ENCODE peak calls at places on chromosomes 5 and 9, in six cellular contexts. One of them, this sample, is unnamed.

GRCh38 chr5:1464096-1464446 is 18.8 kb upstream of the SLC6A3 start:
- DNase-seq in HCT116: no peak
- DNase-seq in H1: no peak
- DNase-seq in HepG2: no peak
- DNase-seq in K562: no peak
- DNase-seq in GM12878: no peak
- DNase-seq in this sample: no peak

GRCh38 chr5:111127453-111128195 is 35.5 kb downstream of the WDR36 start:
- DNase-seq in HepG2: no peak
- DNase-seq in GM12878: no peak
- DNase-seq in H1: peak; percentile 34
- DNase-seq in HCT116: no peak
- DNase-seq in K562: no peak
- DNase-seq in this sample: peak; percentile 67

GRCh38 chr5:172685036-172685435 is 44.0 kb downstream of the NEURL1B start:
- DNase-seq in GM12878: no peak
- DNase-seq in H1: no peak
- DNase-seq in K562: no peak
- DNase-seq in HCT116: no peak
- DNase-seq in HepG2: no peak
- DNase-seq in this sample: no peak

GRCh38 chr9:130872912-130873503 is 23.6 kb downstream of the QRFP start:
- DNase-seq in HepG2: peak; percentile 84
- DNase-seq in GM12878: no peak
- DNase-seq in H1: no peak
- DNase-seq in HCT116: no peak
- DNase-seq in K562: peak; percentile 58
- DNase-seq in this sample: no peak

GRCh38 chr5:94746731-94747124 is 128.3 kb downstream of the SLF1 start:
- DNase-seq in GM12878: peak; percentile 72
- DNase-seq in HCT116: no peak
- DNase-seq in K562: no peak
- DNase-seq in HepG2: no peak
- DNase-seq in H1: no peak
- DNase-seq in this sample: peak; percentile 8

GRCh38 chr9:131799177-131799823 is 59.4 kb upstream of the RAPGEF1 start:
- DNase-seq in K562: peak; percentile 75
- DNase-seq in H1: no peak
- DNase-seq in HCT116: peak; percentile 10
- DNase-seq in HepG2: peak; percentile 24
- DNase-seq in GM12878: no peak
- DNase-seq in this sample: peak; percentile 35

GRCh38 chr5:164422400-164422799 is 917.0 kb downstream of the MAT2B start:
- DNase-seq in H1: peak; percentile 31
- DNase-seq in HepG2: peak; percentile 22
- DNase-seq in K562: no peak
- DNase-seq in GM12878: no peak
- DNase-seq in HCT116: no peak
- DNase-seq in this sample: peak; percentile 43

GRCh38 chr9:14316574-14317304 is 2.8 kb upstream of the NFIB start:
- DNase-seq in HepG2: no peak
- DNase-seq in GM12878: no peak
- DNase-seq in H1: no peak
- DNase-seq in K562: no peak
- DNase-seq in HCT116: no peak
- DNase-seq in this sample: peak; percentile 49

GRCh38 chr5:151016700-151017099 is 3.7 kb upstream of the GPX3 start:
- DNase-seq in HepG2: peak; percentile 48
- DNase-seq in K562: no peak
- DNase-seq in GM12878: no peak
- DNase-seq in HCT116: no peak
- DNase-seq in H1: no peak
- DNase-seq in this sample: no peak

GRCh38 chr5:125043781-125044391 is 297.4 kb upstream of the ZNF608 start:
- DNase-seq in GM12878: no peak
- DNase-seq in K562: no peak
- DNase-seq in HCT116: peak; percentile 6
- DNase-seq in H1: no peak
- DNase-seq in HepG2: no peak
- DNase-seq in this sample: peak; percentile 82

GRCh38 chr9:126474201-126474765 is 139.4 kb upstream of the LMX1B start:
- DNase-seq in HepG2: no peak
- DNase-seq in K562: no peak
- DNase-seq in GM12878: no peak
- DNase-seq in H1: no peak
- DNase-seq in HCT116: no peak
- DNase-seq in this sample: peak; percentile 60

GRCh38 chr5:140561753-140562523 is 2.5 kb downstream of the APBB3 start:
- DNase-seq in K562: no peak
- DNase-seq in H1: no peak
- DNase-seq in HCT116: no peak
- DNase-seq in HepG2: no peak
- DNase-seq in GM12878: no peak
- DNase-seq in this sample: no peak

GRCh38 chr5:134600600-134600999 is 32.0 kb downstream of the SAR1B start:
- DNase-seq in HCT116: no peak
- DNase-seq in GM12878: no peak
- DNase-seq in K562: no peak
- DNase-seq in H1: no peak
- DNase-seq in HepG2: no peak
- DNase-seq in this sample: no peak

GRCh38 chr5:1003296-1003937 is 5.2 kb upstream of the NKD2 start:
- DNase-seq in GM12878: no peak
- DNase-seq in HCT116: peak; percentile 76
- DNase-seq in K562: no peak
- DNase-seq in H1: no peak
- DNase-seq in HepG2: no peak
- DNase-seq in this sample: no peak

GRCh38 chr9:134770972-134771971 is 109.3 kb upstream of the FCN2 start:
- DNase-seq in K562: peak; percentile 18
- DNase-seq in HepG2: no peak
- DNase-seq in HCT116: no peak
- DNase-seq in GM12878: peak; percentile 34
- DNase-seq in H1: no peak
- DNase-seq in this sample: peak; percentile 29

GRCh38 chr9:133973791-133974630 is 18.1 kb downstream of the VAV2 start:
- DNase-seq in GM12878: no peak
- DNase-seq in HCT116: no peak
- DNase-seq in HepG2: peak; percentile 63
- DNase-seq in K562: no peak
- DNase-seq in H1: no peak
- DNase-seq in this sample: no peak

DNA sequence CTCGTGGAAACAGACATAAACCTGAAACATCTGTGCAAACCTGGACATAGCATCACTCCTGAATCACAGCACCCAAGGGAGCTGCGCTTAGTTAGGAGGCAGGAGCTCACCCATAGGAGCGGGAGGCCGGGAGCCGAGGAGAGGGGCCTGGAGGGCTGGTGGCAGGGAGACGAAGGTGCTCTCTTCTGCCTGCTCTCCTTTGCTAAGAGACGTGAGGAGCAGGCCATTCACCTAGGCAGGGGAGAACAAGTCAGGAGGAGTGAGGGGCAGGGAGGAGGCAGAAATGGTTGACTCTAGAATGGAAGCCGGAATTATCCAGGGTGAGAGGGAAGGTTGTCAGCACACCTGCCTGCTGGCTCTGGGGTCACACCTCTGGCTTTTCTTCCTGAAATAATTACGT is 398.4 kb upstream of the IRX2 start:
- DNase-seq in GM12878: no peak
- DNase-seq in HCT116: no peak
- DNase-seq in K562: no peak
- DNase-seq in H1: no peak
- DNase-seq in HepG2: no peak
- DNase-seq in this sample: no peak
- TF ChIP-seq EZH2 in GM12878: no peak
- TF ChIP-seq EZH2 in HCT116: no peak
- TF ChIP-seq EZH2 in K562: no peak
- TF ChIP-seq EZH2 in H1: no peak
- TF ChIP-seq EZH2 in HepG2: no peak
- TF ChIP-seq EZH2 in this sample: no peak

GRCh38 chr5:59039296-59040006 is 456.6 kb downstream of the RAB3C start:
- DNase-seq in K562: no peak
- DNase-seq in HepG2: no peak
- DNase-seq in H1: no peak
- DNase-seq in GM12878: no peak
- DNase-seq in HCT116: no peak
- DNase-seq in this sample: peak; percentile 77
- TF ChIP-seq POLR2A in K562: no peak
- TF ChIP-seq POLR2A in HepG2: no peak
- TF ChIP-seq POLR2A in H1: no peak
- TF ChIP-seq POLR2A in GM12878: no peak
- TF ChIP-seq POLR2A in HCT116: no peak
- TF ChIP-seq POLR2A in this sample: no peak

GRCh38 chr9:137163101-137163661 is 6.7 kb downstream of the LRRC26 start:
- DNase-seq in K562: peak; percentile 69
- DNase-seq in HepG2: no peak
- DNase-seq in H1: no peak
- DNase-seq in HCT116: peak; percentile 57
- DNase-seq in GM12878: no peak
- DNase-seq in this sample: peak; percentile 14
- TF ChIP-seq EZH2 in K562: no peak
- TF ChIP-seq EZH2 in HepG2: no peak
- TF ChIP-seq EZH2 in H1: no peak
- TF ChIP-seq EZH2 in HCT116: no peak
- TF ChIP-seq EZH2 in GM12878: no peak
- TF ChIP-seq EZH2 in this sample: no peak

DNA sequence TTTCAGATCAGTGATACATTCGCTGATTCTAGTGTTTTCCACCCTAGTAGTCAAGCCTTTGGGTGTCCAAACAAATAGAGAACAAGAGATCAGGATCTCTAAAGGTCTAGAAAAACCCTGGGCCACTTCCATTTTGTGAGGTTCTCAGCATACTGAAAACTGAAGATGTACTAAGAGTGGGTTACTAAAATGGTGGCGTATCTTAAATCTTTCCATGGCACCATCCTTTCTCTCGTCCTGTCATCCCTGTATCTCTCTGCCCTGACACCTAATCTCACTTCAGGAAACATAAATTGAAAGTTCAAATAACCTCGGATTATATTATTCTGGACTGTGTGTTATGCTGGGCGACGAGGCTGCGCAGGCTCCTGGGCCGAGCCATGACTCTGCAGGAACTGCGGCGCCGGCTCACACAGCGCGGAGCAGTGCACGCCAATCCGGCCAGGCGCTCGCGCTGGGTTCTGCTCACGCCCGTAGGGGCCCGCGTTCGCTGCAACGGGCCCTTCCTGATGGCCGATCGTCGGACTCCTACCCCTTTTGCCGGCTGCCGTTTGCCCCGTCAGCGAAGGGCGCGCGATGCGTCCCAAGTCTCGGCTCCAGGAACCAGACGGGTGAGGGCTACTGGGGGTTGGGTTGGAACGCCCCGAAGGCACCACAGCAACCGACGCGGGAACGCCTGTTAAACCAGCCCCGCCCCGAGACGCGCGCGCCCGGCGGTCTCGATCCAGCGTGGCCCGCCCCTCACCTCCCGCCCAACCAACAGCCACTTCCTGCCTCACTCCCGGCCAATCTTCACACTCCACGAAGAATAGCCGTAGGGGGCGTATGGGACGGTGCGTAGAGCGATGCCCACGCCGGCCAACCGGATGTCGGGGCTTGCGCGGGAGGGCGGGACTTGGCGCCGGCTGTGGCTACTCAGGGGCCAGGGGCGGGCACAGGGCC is 503 bp upstream of the CANX start:
- DNase-seq in HepG2: peak; percentile 98
- DNase-seq in GM12878: peak; percentile 96
- DNase-seq in HCT116: peak; percentile 97
- DNase-seq in H1: peak; percentile 96
- DNase-seq in K562: peak; percentile 97
- DNase-seq in this sample: peak; percentile 100
- TF ChIP-seq POLR2A in HepG2: peak; percentile 86
- TF ChIP-seq POLR2A in GM12878: peak; percentile 90
- TF ChIP-seq POLR2A in HCT116: peak; percentile 30
- TF ChIP-seq POLR2A in H1: peak; percentile 82
- TF ChIP-seq POLR2A in K562: peak; percentile 93
- TF ChIP-seq POLR2A in this sample: peak; percentile 63